ENCODE peak calls at places on chromosomes 16 and 17, in four cellular contexts. P is astrocyte of the spinal cord, U is NCI-H1436, I is Right ventricle myocardium superior. K is an unnamed sample.

GRCh38 chr17:72529386-72529785 is 408.6 kb downstream of the SOX9 start:
- DNase-seq in P (peak), U (no peak), I (no peak), K (no peak)

GRCh38 chr16:12901597-12902436 is at the start of gene SHISA9:
- DNase-seq in P (no peak), U (no peak), I (no peak), K (no peak)

GRCh38 chr17:76968707-76969597 is 100.7 kb downstream of the MGAT5B start:
- DNase-seq in P (peak), U (peak), I (no peak), K (peak)

GRCh38 chr17:36598951-36599401 is 2.4 kb upstream of the MRM1 start:
- DNase-seq in P (no peak), U (no peak), I (no peak), K (no peak)

GRCh38 chr16:20364051-20364450 is 11.5 kb upstream of the UMOD start:
- DNase-seq in P (no peak), U (no peak), I (no peak), K (no peak)

GRCh38 chr17:40033339-40033738 is 18.1 kb downstream of the CSF3 start:
- DNase-seq in P (no peak), U (no peak), I (no peak), K (no peak)

GRCh38 chr16:87840462-87840978 is 28.8 kb downstream of the SLC7A5 start:
- DNase-seq in P (no peak), U (no peak), I (no peak), K (no peak)

GRCh38 chr17:81184596-81184995 is 18.6 kb upstream of the AATK start:
- DNase-seq in P (no peak), U (no peak), I (no peak), K (peak)

GRCh38 chr16:75062944-75063444 is 53.6 kb downstream of the LDHD start:
- DNase-seq in P (no peak), U (no peak), I (no peak), K (no peak)

GRCh38 chr16:57976331-57976796 is 5.4 kb upstream of the CNGB1 start:
- DNase-seq in P (no peak), U (no peak), I (no peak), K (no peak)

GRCh38 chr16:47732806-47733150 is 271.6 kb downstream of the PHKB start:
- DNase-seq in P (peak), U (no peak), I (no peak), K (no peak)

GRCh38 chr16:84344781-84345180 is 23.6 kb upstream of the ATP2C2 start:
- DNase-seq in P (no peak), U (no peak), I (no peak), K (no peak)

K was measured in right cardiac atrium.